ENCODE peak calls at places on chromosome 20, in four cellular contexts. One of them, this sample, is unnamed.

GRCh38 chr20:46894579-46894958 is at the start of gene EYA2:
- DNase-seq in K562: no peak
- DNase-seq in H1: no peak
- DNase-seq in SK-N-SH: peak
- DNase-seq in this sample: peak

GRCh38 chr20:24665196-24665595 is 195.8 kb downstream of the SYNDIG1 start:
- DNase-seq in K562: no peak
- DNase-seq in H1: no peak
- DNase-seq in SK-N-SH: no peak
- DNase-seq in this sample: no peak

GRCh38 chr20:8757146-8757545 is 311.7 kb upstream of the PLCB4 start:
- DNase-seq in K562: no peak
- DNase-seq in H1: no peak
- DNase-seq in SK-N-SH: no peak
- DNase-seq in this sample: no peak

GRCh38 chr20:47490795-47491194 is 10.9 kb upstream of the NCOA3 start:
- DNase-seq in K562: no peak
- DNase-seq in H1: no peak
- DNase-seq in SK-N-SH: no peak
- DNase-seq in this sample: no peak

GRCh38 chr20:38932457-38933120 is 6.4 kb downstream of the FAM83D start:
- DNase-seq in K562: no peak
- DNase-seq in H1: no peak
- DNase-seq in SK-N-SH: no peak
- DNase-seq in this sample: no peak

GRCh38 chr20:23298155-23298554 is 52.4 kb upstream of the NXT1 start:
- DNase-seq in K562: no peak
- DNase-seq in H1: no peak
- DNase-seq in SK-N-SH: no peak
- DNase-seq in this sample: no peak

GRCh38 chr20:48445827-48446226 is 382.0 kb downstream of the PREX1 start:
- DNase-seq in K562: no peak
- DNase-seq in H1: no peak
- DNase-seq in SK-N-SH: no peak
- DNase-seq in this sample: no peak

GRCh38 chr20:1402149-1402548 is 9.3 kb upstream of the FKBP1A start:
- DNase-seq in K562: no peak
- DNase-seq in H1: no peak
- DNase-seq in SK-N-SH: no peak
- DNase-seq in this sample: no peak

GRCh38 chr20:431012-431904 is 23.2 kb downstream of the RBCK1 start:
- DNase-seq in K562: peak
- DNase-seq in H1: no peak
- DNase-seq in SK-N-SH: peak
- DNase-seq in this sample: peak

GRCh38 chr20:62201173-62202082 is 18.6 kb downstream of the MTG2 start:
- DNase-seq in K562: no peak
- DNase-seq in H1: no peak
- DNase-seq in SK-N-SH: no peak
- DNase-seq in this sample: no peak

GRCh38 chr20:5612476-5613291 is 137.5 kb upstream of the SHLD1 start:
- DNase-seq in K562: no peak
- DNase-seq in H1: no peak
- DNase-seq in SK-N-SH: peak
- DNase-seq in this sample: no peak

GRCh38 chr20:25576783-25577530 is 8.4 kb downstream of the NINL start:
- DNase-seq in K562: no peak
- DNase-seq in H1: no peak
- DNase-seq in SK-N-SH: no peak
- DNase-seq in this sample: no peak

GRCh38 chr20:49751397-49751735 is 37.7 kb upstream of the B4GALT5 start:
- DNase-seq in K562: no peak
- DNase-seq in H1: no peak
- DNase-seq in SK-N-SH: no peak
- DNase-seq in this sample: no peak
- TF ChIP-seq TEAD4 in K562: no peak
- TF ChIP-seq TEAD4 in H1: no peak
- TF ChIP-seq TEAD4 in SK-N-SH: no peak
- TF ChIP-seq TEAD4 in this sample: no peak

GRCh38 chr20:54063580-54063979 is 6.8 kb downstream of the BCAS1 start:
- DNase-seq in K562: no peak
- DNase-seq in H1: no peak
- DNase-seq in SK-N-SH: no peak
- DNase-seq in this sample: no peak

GRCh38 chr20:54063998-54064676 is 6.3 kb downstream of the BCAS1 start:
- DNase-seq in K562: no peak
- DNase-seq in H1: no peak
- DNase-seq in SK-N-SH: no peak
- DNase-seq in this sample: no peak

GRCh38 chr20:54064939-54065338 is 5.5 kb downstream of the BCAS1 start:
- DNase-seq in K562: no peak
- DNase-seq in H1: no peak
- DNase-seq in SK-N-SH: no peak
- DNase-seq in this sample: no peak

GRCh38 chr20:54061106-54061881 is 9.1 kb downstream of the BCAS1 start:
- DNase-seq in K562: no peak
- DNase-seq in H1: no peak
- DNase-seq in SK-N-SH: no peak
- DNase-seq in this sample: no peak

DNA sequence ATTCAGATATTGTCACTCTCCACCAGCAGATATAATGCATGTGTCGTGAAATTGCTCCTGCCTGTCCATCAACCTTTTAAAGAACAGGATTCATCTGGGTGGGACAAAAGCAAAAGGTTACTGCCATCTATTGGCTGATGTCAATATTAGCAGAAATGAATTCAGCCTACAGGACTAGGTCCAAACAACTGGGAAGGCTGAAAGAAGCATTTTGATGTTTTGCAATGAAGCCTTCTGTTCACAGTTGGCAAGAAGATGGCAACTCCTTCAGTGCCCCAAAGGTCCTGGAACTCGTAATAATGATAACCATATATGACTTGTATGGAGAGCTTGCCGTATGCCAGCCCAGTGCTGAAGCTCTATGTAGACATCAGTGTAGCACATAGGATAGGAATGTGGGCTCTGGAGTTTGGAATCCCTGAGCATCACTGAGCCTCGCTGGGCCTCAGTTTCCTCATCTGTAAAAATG is 7.5 kb downstream of the BCAS1 start:
- DNase-seq in K562: peak
- DNase-seq in H1: no peak
- DNase-seq in SK-N-SH: peak
- DNase-seq in this sample: no peak
- TF ChIP-seq TEAD4 in K562: no peak
- TF ChIP-seq TEAD4 in H1: no peak
- TF ChIP-seq TEAD4 in SK-N-SH: no peak
- TF ChIP-seq TEAD4 in this sample: no peak

GRCh38 chr20:32201977-32202363 is 5.6 kb downstream of the PLAGL2 start:
- DNase-seq in K562: no peak
- DNase-seq in H1: no peak
- DNase-seq in SK-N-SH: no peak
- DNase-seq in this sample: no peak
- TF ChIP-seq TEAD4 in K562: no peak
- TF ChIP-seq TEAD4 in H1: no peak
- TF ChIP-seq TEAD4 in SK-N-SH: no peak
- TF ChIP-seq TEAD4 in this sample: no peak

DNA sequence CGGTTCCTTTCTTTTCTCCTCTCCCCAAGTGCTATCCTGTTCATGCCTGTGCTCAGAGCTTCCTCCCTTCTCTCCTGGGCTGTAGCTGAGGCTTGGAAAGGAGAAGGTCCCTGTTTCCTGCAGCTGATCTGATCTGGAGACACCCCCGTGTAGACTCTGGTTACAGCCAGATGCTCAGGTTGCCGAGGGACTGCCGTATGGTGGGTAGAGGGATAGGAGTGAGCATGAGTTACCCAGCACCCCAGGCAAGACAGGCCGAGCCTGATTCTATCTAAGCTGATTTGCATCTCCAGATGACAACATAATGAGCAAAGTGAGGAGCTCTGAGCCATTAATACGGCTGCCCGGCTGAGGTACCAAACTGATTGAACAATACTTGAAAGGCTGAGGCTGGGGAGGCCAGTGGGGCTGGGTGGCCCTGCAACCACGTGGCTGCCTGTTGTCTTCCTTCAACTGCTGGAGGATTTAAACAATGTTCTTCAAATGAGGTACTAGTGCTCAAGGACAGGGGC is 91.8 kb downstream of the ASXL1 start:
- DNase-seq in K562: no peak
- DNase-seq in H1: no peak
- DNase-seq in SK-N-SH: peak
- DNase-seq in this sample: no peak
- TF ChIP-seq TEAD4 in K562: no peak
- TF ChIP-seq TEAD4 in H1: no peak
- TF ChIP-seq TEAD4 in SK-N-SH: no peak
- TF ChIP-seq TEAD4 in this sample: no peak

GRCh38 chr20:36861875-36862801 is 13.8 kb upstream of the TLDC2 start:
- DNase-seq in K562: peak
- DNase-seq in H1: no peak
- DNase-seq in SK-N-SH: peak
- DNase-seq in this sample: peak
- TF ChIP-seq TEAD4 in K562: no peak
- TF ChIP-seq TEAD4 in H1: no peak
- TF ChIP-seq TEAD4 in SK-N-SH: no peak
- TF ChIP-seq TEAD4 in this sample: no peak

DNA sequence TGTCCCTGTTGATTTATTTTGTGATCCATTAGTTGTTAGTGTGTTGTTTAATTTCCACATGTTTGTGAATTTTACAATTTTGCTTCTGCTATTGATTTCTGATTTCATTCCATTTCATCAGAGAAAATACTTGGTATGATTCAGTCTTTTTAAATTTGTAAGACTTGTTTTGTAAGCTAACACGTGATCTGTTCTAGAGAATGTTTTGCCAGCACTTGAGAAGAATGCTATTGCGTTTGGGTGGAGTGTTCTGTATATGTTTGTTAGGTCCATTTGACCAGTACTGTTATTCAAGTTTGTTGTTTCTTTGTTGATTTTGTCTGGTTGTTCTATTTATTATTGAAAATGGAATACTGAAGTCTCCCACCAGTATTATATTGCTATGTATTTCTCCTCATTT is 53.9 kb downstream of the KIZ start:
- DNase-seq in K562: no peak
- DNase-seq in H1: no peak
- DNase-seq in SK-N-SH: no peak
- DNase-seq in this sample: no peak
- TF ChIP-seq TEAD4 in K562: no peak
- TF ChIP-seq TEAD4 in H1: no peak
- TF ChIP-seq TEAD4 in SK-N-SH: no peak
- TF ChIP-seq TEAD4 in this sample: no peak

DNA sequence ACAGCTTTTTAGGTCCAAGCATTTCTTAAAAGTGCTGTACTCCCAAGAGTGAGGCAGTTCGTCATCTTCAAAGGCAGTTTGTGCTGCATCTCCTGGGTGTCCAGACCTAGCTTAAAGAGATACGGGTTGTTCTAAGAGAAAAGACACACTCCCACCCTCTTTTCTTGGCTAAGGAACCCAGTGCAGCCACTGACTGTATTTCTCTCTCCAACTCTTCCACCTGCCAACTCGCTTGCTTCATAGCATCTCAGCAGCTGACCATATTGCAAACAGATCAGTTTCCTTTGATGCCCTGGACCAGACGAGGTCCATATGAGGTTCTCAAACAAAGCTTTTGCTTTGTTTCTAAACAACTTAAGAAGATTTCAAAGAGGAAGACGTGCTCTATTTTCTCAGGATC is 101.1 kb downstream of the ISM1 start:
- DNase-seq in K562: no peak
- DNase-seq in H1: no peak
- DNase-seq in SK-N-SH: no peak
- DNase-seq in this sample: no peak
- TF ChIP-seq TEAD4 in K562: no peak
- TF ChIP-seq TEAD4 in H1: no peak
- TF ChIP-seq TEAD4 in SK-N-SH: no peak
- TF ChIP-seq TEAD4 in this sample: no peak

GRCh38 chr20:53918949-53919361 is 151.4 kb downstream of the BCAS1 start:
- DNase-seq in K562: peak
- DNase-seq in H1: peak
- DNase-seq in SK-N-SH: peak
- DNase-seq in this sample: peak
- TF ChIP-seq TEAD4 in K562: no peak
- TF ChIP-seq TEAD4 in H1: no peak
- TF ChIP-seq TEAD4 in SK-N-SH: no peak
- TF ChIP-seq TEAD4 in this sample: no peak

DNA sequence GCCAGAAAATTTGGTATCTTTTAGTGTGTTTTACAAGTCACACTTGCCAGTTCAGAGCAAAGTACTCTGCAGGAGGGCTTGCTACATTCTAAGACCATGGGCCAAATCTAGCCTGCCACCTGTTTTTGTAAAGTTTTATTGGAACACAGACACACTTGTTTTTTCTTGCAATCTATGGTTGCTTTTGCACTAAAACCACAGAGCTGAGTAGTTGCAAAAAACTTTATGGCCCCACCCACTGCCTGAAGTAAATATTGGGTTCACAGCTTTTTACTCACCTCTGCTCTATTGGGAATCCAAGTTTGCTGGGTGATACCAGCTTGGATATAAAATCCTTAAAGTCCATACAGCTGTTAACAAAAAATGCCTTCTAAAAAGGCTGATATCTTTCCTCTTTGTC is 109.0 kb downstream of the ZFP64 start:
- DNase-seq in K562: no peak
- DNase-seq in H1: no peak
- DNase-seq in SK-N-SH: no peak
- DNase-seq in this sample: no peak
- TF ChIP-seq TEAD4 in K562: no peak
- TF ChIP-seq TEAD4 in H1: no peak
- TF ChIP-seq TEAD4 in SK-N-SH: no peak
- TF ChIP-seq TEAD4 in this sample: no peak

This sample was measured in WTC11.